ENCODE peak calls at places on chromosome 16, in four cellular contexts. O is NCI-H345, C is naive B cell, G is fibroblast of mammary gland. X is an unnamed sample.

GRCh38 chr16:24036614-24037013 is 200.8 kb downstream of the PRKCB start:
- DNase-seq in C (peak), O (peak), G (peak), X (no peak)

GRCh38 chr16:2825899-2826298 is 4.2 kb upstream of the ZG16B start:
- DNase-seq in G (no peak), C (no peak), O (no peak), X (no peak)

GRCh38 chr16:79247386-79247785 is 353.2 kb downstream of the MAF start:
- DNase-seq in C (no peak), G (no peak), O (no peak), X (no peak)

GRCh38 chr16:79209308-79209707 is 391.2 kb downstream of the MAF start:
- DNase-seq in G (no peak), O (no peak), C (no peak), X (no peak)

GRCh38 chr16:13767215-13767614 is 152.7 kb upstream of the ERCC4 start:
- DNase-seq in O (no peak), C (no peak), G (peak), X (no peak)

GRCh38 chr16:8998114-8998513 is 34.4 kb upstream of the USP7 start:
- DNase-seq in C (no peak), G (peak), O (no peak), X (no peak)

GRCh38 chr16:89960966-89961365 is 12.4 kb downstream of the DEF8 start:
- DNase-seq in G (no peak), O (no peak), C (no peak), X (no peak)

GRCh38 chr16:57867000-57867561 is 64.8 kb upstream of the KIFC3 start:
- DNase-seq in O (peak), G (no peak), C (no peak), X (no peak)

GRCh38 chr16:84648595-84649510 is 542 bp downstream of the KLHL36 start:
- DNase-seq in O (peak), C (peak), G (no peak), X (peak)

GRCh38 chr16:64339052-64339770 is 782.7 kb downstream of the CDH11 start:
- DNase-seq in G (peak), O (no peak), C (no peak), X (no peak)

GRCh38 chr16:35862242-35862641 is 2402.8 kb downstream of the TP53TG3F start:
- DNase-seq in O (no peak), G (no peak), C (no peak), X (no peak)

GRCh38 chr16:64545769-64546168 is 576.1 kb downstream of the CDH11 start:
- DNase-seq in G (no peak), C (no peak), O (no peak), X (no peak)

GRCh38 chr16:61432421-61432820 is 603.8 kb downstream of the CDH8 start:
- DNase-seq in C (no peak), O (no peak), G (no peak), X (no peak)

GRCh38 chr16:88686062-88686438 is 257 bp downstream of the SNAI3 start:
- DNase-seq in G (no peak), C (no peak), O (peak), X (peak)

GRCh38 chr16:46848768-46849764 is 18.1 kb upstream of the C16orf87 start:
- DNase-seq in G (no peak), C (no peak), O (no peak), X (no peak)

GRCh38 chr16:138049-138417 is 440 bp downstream of the NPRL3 start:
- DNase-seq in G (no peak), O (no peak), C (peak), X (no peak)

GRCh38 chr16:49365711-49366509 is 7.7 kb upstream of the C16orf78 start:
- DNase-seq in G (no peak), C (no peak), O (no peak), X (no peak)

GRCh38 chr16:49857423-49858181 is 1.7 kb upstream of the ZNF423 start:
- DNase-seq in O (no peak), C (peak), G (peak), X (peak)